ENCODE peak calls at places on chromosomes 7 and 10, in five cellular contexts. C, F, Z, B and A are unnamed samples.

GRCh38 chr10:27450225-27450624 is 53.9 kb upstream of the RAB18 start:
- DNase-seq in B (no peak), F (no peak), Z (no peak), C (peak; percentile 16), A (no peak)

GRCh38 chr7:121530251-121531174 is 134.4 kb upstream of the FAM3C start:
- DNase-seq in B (peak; percentile 98), C (peak; percentile 100), F (no peak), Z (peak; percentile 9), A (peak; percentile 99)

GRCh38 chr7:121286742-121287699 is 41.8 kb upstream of the WNT16 start:
- DNase-seq in B (peak; percentile 37), F (no peak), C (peak; percentile 44), Z (no peak), A (no peak)

GRCh38 chr7:21507627-21508343 is 35.1 kb upstream of the DNAH11 start:
- DNase-seq in F (no peak), B (peak; percentile 71), Z (peak; percentile 65), C (no peak), A (peak; percentile 3)

GRCh38 chr7:11082552-11083213 is 109.0 kb downstream of the PHF14 start:
- DNase-seq in Z (peak; percentile 38), B (peak; percentile 9), C (no peak), F (no peak), A (no peak)

GRCh38 chr10:116398224-116398623 is 29.4 kb upstream of the PNLIPRP3 start:
- DNase-seq in F (peak; percentile 40), B (no peak), C (no peak), Z (peak; percentile 1), A (no peak)

GRCh38 chr10:92689663-92690210 is at the start of gene HHEX:
- DNase-seq in Z (peak; percentile 52), B (peak; percentile 79), F (no peak), C (no peak), A (no peak)

GRCh38 chr7:99267530-99268360 is 4.9 kb upstream of the MYH16 start:
- DNase-seq in F (peak; percentile 31), C (peak; percentile 87), Z (no peak), B (peak; percentile 82), A (peak; percentile 46)

GRCh38 chr10:63718453-63718852 is 197.3 kb downstream of the REEP3 start:
- DNase-seq in C (no peak), Z (no peak), F (no peak), B (no peak), A (no peak)

GRCh38 chr7:100490483-100491191 is 6.9 kb downstream of the NYAP1 start:
- DNase-seq in B (no peak), C (no peak), Z (no peak), F (no peak), A (no peak)

GRCh38 chr10:77267703-77268630 is 369.6 kb downstream of the KCNMA1 start:
- DNase-seq in B (no peak), F (peak; percentile 96), C (no peak), Z (no peak), A (no peak)

GRCh38 chr10:77264527-77264926 is 373.1 kb downstream of the KCNMA1 start:
- DNase-seq in Z (no peak), C (no peak), B (no peak), F (no peak), A (no peak)

GRCh38 chr10:77263700-77264099 is 373.9 kb downstream of the KCNMA1 start:
- DNase-seq in Z (no peak), F (no peak), B (no peak), C (no peak), A (no peak)

GRCh38 chr10:77266242-77266641 is 371.4 kb downstream of the KCNMA1 start:
- DNase-seq in F (peak; percentile 75), Z (no peak), B (no peak), C (no peak), A (no peak)

DNA sequence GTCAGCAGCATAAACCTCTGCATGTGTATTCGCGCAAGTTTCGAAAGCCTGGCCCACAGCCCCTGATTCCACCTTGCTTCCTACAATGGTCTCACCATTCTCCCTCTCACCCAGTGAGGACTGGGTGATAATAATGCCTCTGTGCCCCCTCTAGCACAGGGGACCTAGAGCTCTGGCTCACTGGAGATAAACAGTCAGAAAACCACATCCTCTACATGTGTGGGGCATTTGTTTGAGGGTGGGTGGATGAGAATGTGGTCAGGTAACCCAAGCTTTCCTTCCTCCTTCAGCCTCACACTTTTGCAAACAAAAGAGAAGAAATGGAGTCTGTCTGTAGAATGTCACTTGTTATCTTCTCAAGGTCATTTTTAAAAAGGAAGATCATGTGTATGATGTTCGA is 373.5 kb downstream of the KCNMA1 start:
- DNase-seq in F (no peak), B (no peak), Z (no peak), C (no peak), A (no peak)
- H3K4me3 ChIP-seq in F (no peak overlapping the region), B (no peak overlapping the region), Z (no peak overlapping the region), C (no peak overlapping the region), A (no peak overlapping the region)

GRCh38 chr7:114409750-114410149 is 4.9 kb upstream of the FOXP2 start:
- DNase-seq in Z (no peak), B (no peak), C (no peak), F (no peak), A (peak; percentile 23)
- H3K4me3 ChIP-seq in Z (no peak overlapping the region), B (no peak overlapping the region), C (no peak overlapping the region), F (no peak overlapping the region), A (no peak overlapping the region)

GRCh38 chr10:113294868-113295267 is 258.0 kb upstream of the HABP2 start:
- DNase-seq in C (no peak), Z (no peak), B (no peak), F (no peak), A (no peak)
- H3K4me3 ChIP-seq in C (no peak overlapping the region), Z (no peak overlapping the region), B (no peak overlapping the region), F (no peak overlapping the region), A (no peak overlapping the region)

DNA sequence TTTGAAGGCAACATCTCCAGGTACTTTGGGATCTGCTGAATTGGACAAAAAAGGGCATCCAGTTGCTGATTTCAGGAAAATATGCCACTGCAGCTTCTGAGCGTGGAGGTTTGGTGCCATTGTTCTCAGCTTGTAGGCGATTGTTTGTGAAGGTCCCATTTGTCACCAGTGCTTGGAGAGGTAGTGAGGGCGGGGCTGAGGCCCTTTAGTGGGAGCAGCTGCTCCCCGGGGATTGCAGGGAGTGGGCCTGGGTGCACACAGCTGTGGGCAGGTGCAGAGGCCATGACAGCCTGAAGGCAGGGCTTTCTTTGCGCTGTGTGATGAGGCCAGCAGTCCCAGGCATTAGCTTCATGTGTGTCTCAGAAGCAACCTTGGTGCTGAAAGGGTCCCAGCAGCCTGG is 3.9 kb downstream of the FAM20C start:
- DNase-seq in F (no peak), B (no peak), C (no peak), Z (no peak), A (no peak)
- H3K4me3 ChIP-seq in F (no peak overlapping the region), B (peak overlapping the region; percentile 83), C (peak overlapping the region; percentile 1), Z (no peak overlapping the region), A (no peak overlapping the region)

GRCh38 chr10:21499580-21499909 is 25.9 kb downstream of the SKIDA1 start:
- DNase-seq in C (no peak), B (no peak), Z (peak; percentile 51), F (no peak), A (no peak)
- H3K4me3 ChIP-seq in C (no peak overlapping the region), B (no peak overlapping the region), Z (peak overlapping the region; percentile 39), F (no peak overlapping the region), A (no peak overlapping the region)

GRCh38 chr10:79072994-79073654 is 4.4 kb downstream of the ZMIZ1 start:
- DNase-seq in F (no peak), C (no peak), Z (no peak), B (peak; percentile 23), A (no peak)

GRCh38 chr10:79070611-79071534 is 2.1 kb downstream of the ZMIZ1 start:
- DNase-seq in C (no peak), F (peak; percentile 97), B (peak; percentile 76), Z (peak; percentile 89), A (peak; percentile 69)

GRCh38 chr10:79072041-79072441 is 3.3 kb downstream of the ZMIZ1 start:
- DNase-seq in B (no peak), Z (no peak), F (no peak), C (no peak), A (no peak)

GRCh38 chr10:79070091-79070610 is 1.4 kb downstream of the ZMIZ1 start:
- DNase-seq in C (no peak), Z (peak; percentile 52), F (no peak), B (peak; percentile 40), A (no peak)

DNA sequence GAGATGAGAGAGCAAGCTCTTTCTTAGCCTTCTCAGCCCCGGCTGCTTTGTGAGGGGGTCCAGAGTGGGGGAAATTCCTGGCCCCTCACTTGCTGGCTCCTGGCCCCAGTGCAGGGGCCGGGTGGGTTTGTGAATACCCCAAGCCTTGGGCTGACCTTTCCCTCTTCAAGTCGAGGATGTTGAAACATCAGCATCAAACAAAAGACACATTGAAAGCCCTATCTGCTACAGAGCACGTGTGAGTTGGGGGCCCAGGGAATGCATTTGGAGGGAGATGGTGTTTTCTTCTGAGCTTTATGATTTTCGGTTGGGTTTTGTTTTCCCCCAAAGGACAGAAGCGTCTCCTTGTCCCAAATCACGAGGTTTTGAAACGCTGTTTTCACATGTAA is 2.8 kb downstream of the ZMIZ1 start:
- DNase-seq in B (no peak), Z (peak; percentile 50), F (no peak), C (no peak), A (no peak)
- H3K4me3 ChIP-seq in B (peak overlapping the region; percentile 91), Z (peak overlapping the region; percentile 38), F (peak overlapping the region; percentile 99), C (peak overlapping the region; percentile 85), A (peak overlapping the region; percentile 97)

DNA sequence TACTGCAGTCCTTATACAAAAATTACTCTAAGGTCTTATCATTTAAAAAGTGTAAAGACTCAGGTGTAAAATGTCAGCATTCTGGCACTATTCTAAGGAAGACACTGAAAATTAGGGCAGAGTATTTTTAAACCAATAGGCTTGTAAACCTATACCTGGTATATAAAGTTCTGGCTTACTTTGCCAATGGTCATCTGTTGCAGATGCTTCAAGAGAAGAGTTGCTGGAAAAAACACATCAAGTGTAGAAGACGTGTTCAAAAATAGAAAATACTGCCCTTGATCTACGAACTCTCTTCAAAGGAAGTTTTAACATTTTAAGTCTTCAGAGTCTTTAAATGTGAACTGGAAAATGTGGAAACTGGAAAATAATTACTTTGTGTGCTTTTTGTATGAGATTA is 23.9 kb downstream of the NT5C3A start:
- DNase-seq in F (no peak), C (no peak), Z (no peak), B (no peak), A (no peak)
- H3K4me3 ChIP-seq in F (no peak overlapping the region), C (no peak overlapping the region), Z (no peak overlapping the region), B (no peak overlapping the region), A (no peak overlapping the region)

GRCh38 chr10:61986357-61986756 is 84.9 kb downstream of the ARID5B start:
- DNase-seq in B (no peak), C (no peak), Z (no peak), F (no peak), A (no peak)
- H3K4me3 ChIP-seq in B (no peak overlapping the region), C (no peak overlapping the region), Z (no peak overlapping the region), F (no peak overlapping the region), A (no peak overlapping the region)

GRCh38 chr10:96266118-96266770 is 5.1 kb downstream of the BLNK start:
- DNase-seq in C (no peak), F (no peak), B (no peak), Z (no peak), A (no peak)

GRCh38 chr10:96267234-96267705 is 4.1 kb downstream of the BLNK start:
- DNase-seq in B (no peak), F (no peak), Z (peak; percentile 65), C (no peak), A (no peak)

GRCh38 chr10:96270564-96270963 is 805 bp downstream of the BLNK start:
- DNase-seq in Z (no peak), F (no peak), C (no peak), B (no peak), A (no peak)

GRCh38 chr10:96269438-96270300 is 1.7 kb downstream of the BLNK start:
- DNase-seq in C (no peak), Z (no peak), B (no peak), F (no peak), A (no peak)

GRCh38 chr10:96268341-96268909 is 2.9 kb downstream of the BLNK start:
- DNase-seq in Z (no peak), C (no peak), F (no peak), B (no peak), A (no peak)
- H3K4me3 ChIP-seq in Z (no peak overlapping the region), C (no peak overlapping the region), F (no peak overlapping the region), B (no peak overlapping the region), A (no peak overlapping the region)